ENCODE peak calls at places on chromosomes 12 and 14, in ten cellular contexts. Y is stomach, G is transverse colon, R is PC-9, X is GM23248, Q is cardiac muscle cell, E is body of pancreas, B is uterus, V is neuronal stem cell, P is mammary epithelial cell. T is an unnamed sample.

GRCh38 chr12:8712572-8712971 is 14.8 kb downstream of the RIMKLB start:
- DNase-seq in P (no peak), B (no peak), X (no peak), V (no peak), Y (no peak), G (no peak), Q (no peak), R (no peak), E (no peak), T (no peak)

GRCh38 chr12:5273709-5274108 is 158.2 kb upstream of the NTF3 start:
- DNase-seq in Y (peak; percentile 38), Q (no peak), V (peak; percentile 17), R (no peak), G (no peak), E (no peak), X (no peak), B (no peak), P (no peak), T (no peak)

GRCh38 chr12:31650927-31651326 is 8.6 kb upstream of the ETFBKMT start:
- DNase-seq in Y (peak; percentile 24), B (no peak), X (no peak), Q (no peak), P (no peak), G (peak; percentile 36), V (no peak), R (no peak), E (peak; percentile 42), T (no peak)

GRCh38 chr12:69884386-69884785 is 59.4 kb downstream of the MYRFL start:
- DNase-seq in Q (no peak), G (no peak), X (no peak), B (no peak), V (no peak), P (no peak), Y (no peak), R (no peak), E (no peak), T (no peak)

GRCh38 chr12:69904761-69905160 is 79.7 kb downstream of the MYRFL start:
- DNase-seq in E (no peak), Q (no peak), P (no peak), Y (no peak), G (no peak), R (no peak), X (peak; percentile 67), B (no peak), V (no peak), T (peak; percentile 92)

GRCh38 chr12:34392741-34393085 is 370.4 kb downstream of the ALG10 start:
- DNase-seq in G (no peak), B (no peak), Y (peak; percentile 22), Q (no peak), E (no peak), V (no peak), P (no peak), R (no peak), X (no peak), T (no peak)

GRCh38 chr14:68317239-68317638 is 475.6 kb downstream of the ZFP36L1 start:
- DNase-seq in Y (no peak), R (no peak), G (no peak), X (no peak), E (no peak), Q (no peak), B (no peak), P (no peak), V (no peak), T (no peak)

GRCh38 chr12:75553865-75554555 is 42.6 kb upstream of the KRR1 start:
- DNase-seq in P (no peak), Q (no peak), X (peak; percentile 22), Y (no peak), G (no peak), R (no peak), B (no peak), E (no peak), V (no peak), T (peak; percentile 70)

GRCh38 chr12:69502342-69503081 is 32.3 kb downstream of the FRS2 start:
- DNase-seq in V (no peak), Y (no peak), G (no peak), P (peak; percentile 73), E (no peak), R (no peak), Q (no peak), B (no peak), X (peak; percentile 70), T (peak; percentile 92)

GRCh38 chr12:130556486-130557055 is 159.5 kb downstream of the RIMBP2 start:
- DNase-seq in B (no peak), Y (no peak), V (no peak), P (no peak), X (no peak), G (no peak), E (no peak), R (no peak), Q (no peak), T (no peak)

GRCh38 chr12:40752011-40752410 is 59.8 kb downstream of the CNTN1 start:
- DNase-seq in V (no peak), P (peak; percentile 25), G (no peak), R (no peak), Q (no peak), E (no peak), X (no peak), B (no peak), Y (no peak), T (no peak)

GRCh38 chr14:50357124-50357523 is 39.6 kb downstream of the CDKL1 start:
- DNase-seq in P (no peak), G (no peak), Q (no peak), R (no peak), B (no peak), E (no peak), X (no peak), V (no peak), Y (no peak), T (no peak)

GRCh38 chr14:50360851-50361250 is 35.8 kb downstream of the CDKL1 start:
- DNase-seq in R (peak; percentile 62), X (no peak), G (no peak), V (no peak), P (peak; percentile 88), Y (no peak), Q (no peak), B (no peak), E (no peak), T (no peak)

GRCh38 chr14:50360093-50360492 is 36.6 kb downstream of the CDKL1 start:
- DNase-seq in Y (no peak), V (no peak), E (no peak), B (no peak), R (no peak), Q (no peak), G (no peak), X (no peak), P (no peak), T (no peak)

GRCh38 chr14:50357753-50358380 is 38.8 kb downstream of the CDKL1 start:
- DNase-seq in P (no peak), E (no peak), X (no peak), R (no peak), Y (no peak), V (no peak), B (no peak), Q (no peak), G (no peak), T (no peak)

GRCh38 chr14:50359631-50360030 is 37.0 kb downstream of the CDKL1 start:
- DNase-seq in Q (no peak), P (no peak), X (no peak), V (no peak), R (no peak), B (no peak), E (no peak), G (no peak), Y (no peak), T (no peak)
- H3K27ac ChIP-seq in Q (no peak overlapping the region), P (no peak overlapping the region), X (no peak overlapping the region), V (no peak overlapping the region), R (no peak overlapping the region), B (no peak overlapping the region), E (no peak overlapping the region), G (no peak overlapping the region), Y (no peak overlapping the region), T (no peak overlapping the region)

GRCh38 chr14:92511472-92512247 is 1.9 kb upstream of the RIN3 start:
- DNase-seq in X (peak; percentile 94), B (peak; percentile 72), Q (no peak), E (no peak), P (peak; percentile 82), G (peak; percentile 60), V (no peak), R (peak; percentile 88), Y (no peak), T (peak; percentile 94)

GRCh38 chr14:92513204-92513965 is at the start of gene RIN3:
- DNase-seq in Y (no peak), R (no peak), V (peak; percentile 31), E (no peak), B (peak; percentile 46), X (peak; percentile 84), G (peak; percentile 61), P (peak; percentile 46), Q (peak; percentile 69), T (peak; percentile 62)

GRCh38 chr14:92513966-92514843 is 624 bp downstream of the RIN3 start:
- DNase-seq in X (peak; percentile 60), P (no peak), R (no peak), G (peak; percentile 57), Y (no peak), B (no peak), V (no peak), Q (peak; percentile 19), E (no peak), T (peak; percentile 36)

GRCh38 chr14:92510972-92511371 is 2.6 kb upstream of the RIN3 start:
- DNase-seq in G (no peak), P (no peak), X (no peak), R (no peak), V (no peak), E (no peak), B (no peak), Y (no peak), Q (no peak), T (no peak)

DNA sequence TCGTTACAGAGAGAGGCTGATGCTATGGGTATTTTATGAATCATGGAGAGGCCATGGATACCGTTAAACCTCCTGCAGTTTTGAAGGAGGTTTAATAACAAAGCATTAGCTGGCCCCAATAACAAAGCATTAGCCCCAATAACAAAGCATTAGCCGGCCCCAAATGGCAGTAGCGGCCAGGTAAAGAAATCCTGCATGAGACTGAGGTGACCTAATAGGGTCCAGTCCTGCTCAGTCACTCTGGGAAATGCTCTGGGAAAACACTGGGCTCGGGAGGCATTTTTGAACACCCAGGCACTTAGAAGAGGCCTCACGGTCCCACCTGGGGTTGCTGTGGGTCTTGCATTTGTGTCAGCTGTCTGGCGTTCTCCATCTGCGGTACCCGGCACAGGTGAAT is 776 bp upstream of the RIN3 start:
- DNase-seq in X (no peak), R (no peak), P (no peak), Y (no peak), B (no peak), E (no peak), V (no peak), G (no peak), Q (no peak), T (no peak)
- H3K4me3 ChIP-seq in X (peak overlapping the region; percentile 84), R (peak overlapping the region; percentile 99), P (peak overlapping the region; percentile 56), Y (peak overlapping the region; percentile 60), B (peak overlapping the region; percentile 51), E (no peak overlapping the region), V (no peak overlapping the region), G (peak overlapping the region; percentile 65), Q (no peak overlapping the region), T (peak overlapping the region; percentile 80)

GRCh38 chr12:132483208-132483607 is 6.7 kb upstream of the FBRSL1 start:
- DNase-seq in P (no peak), E (no peak), G (no peak), B (no peak), V (no peak), X (no peak), Q (no peak), Y (no peak), R (no peak), T (no peak)
- H3K27me3 ChIP-seq in P (no peaks in the 10 kb centered on the region), E (no peaks in the 10 kb centered on the region), G (no peaks in the 10 kb centered on the region), B (no peaks in the 10 kb centered on the region), V (no peaks in the 10 kb centered on the region), X (peaks cover 4% of the 10 kb centered on the region), Q (peaks cover 52% of the 10 kb centered on the region), Y (peaks cover 5% of the 10 kb centered on the region), R (peaks cover 94% of the 10 kb centered on the region), T (no peaks in the 10 kb centered on the region)

GRCh38 chr12:96329545-96329944 is 70.7 kb downstream of the CDK17 start:
- DNase-seq in X (no peak), Y (no peak), P (no peak), R (no peak), V (no peak), Q (no peak), E (no peak), B (no peak), G (no peak), T (no peak)
- H3K27ac ChIP-seq in X (no peak overlapping the region), Y (no peak overlapping the region), P (no peak overlapping the region), R (no peak overlapping the region), V (no peak overlapping the region), Q (no peak overlapping the region), E (no peak overlapping the region), B (no peak overlapping the region), G (no peak overlapping the region), T (no peak overlapping the region)